ENCODE peak calls at places on chromosomes 3 and 15, in four cellular contexts. W, S, X and U are unnamed samples.

GRCh38 chr3:120615863-120616599 is 19.9 kb downstream of the NDUFB4 start:
- DNase-seq in W (no peak), X (peak; percentile 73), S (no peak), U (peak; percentile 10)

GRCh38 chr15:28273468-28273867 is 48.5 kb downstream of the HERC2 start:
- DNase-seq in X (no peak), W (no peak), S (no peak), U (no peak)

GRCh38 chr3:175129571-175129970 is 270.4 kb downstream of the NAALADL2 start:
- DNase-seq in W (no peak), S (no peak), X (no peak), U (no peak)

GRCh38 chr3:166283856-166284255 is 446.6 kb upstream of the BCHE start:
- DNase-seq in S (no peak), W (no peak), X (no peak), U (no peak)

GRCh38 chr3:88542916-88543315 is 393.2 kb downstream of the C3orf38 start:
- DNase-seq in S (no peak), W (no peak), X (no peak), U (no peak)

GRCh38 chr15:76973362-76973743 is 21.6 kb upstream of the PSTPIP1 start:
- DNase-seq in W (no peak), X (peak; percentile 67), S (no peak), U (no peak)

GRCh38 chr3:60355825-60356224 is 895.4 kb downstream of the FHIT start:
- DNase-seq in W (no peak), S (no peak), X (no peak), U (no peak)

GRCh38 chr3:73827658-73828313 is 203.0 kb upstream of the PDZRN3 start:
- DNase-seq in X (no peak), S (no peak), W (no peak), U (peak; percentile 28)

GRCh38 chr15:70270752-70271111 is 173.0 kb upstream of the TLE3 start:
- DNase-seq in S (no peak), W (no peak), X (no peak), U (peak; percentile 5)

GRCh38 chr3:155217591-155217990 is 75.9 kb downstream of the STRIT1 start:
- DNase-seq in X (no peak), S (no peak), W (no peak), U (no peak)

GRCh38 chr3:115790759-115791158 is 167.4 kb downstream of the GAP43 start:
- DNase-seq in W (no peak), S (no peak), X (no peak), U (no peak)

GRCh38 chr3:127671523-127672428 is 976 bp upstream of the ABTB1 start:
- DNase-seq in X (no peak), S (peak; percentile 70), W (peak; percentile 22), U (peak; percentile 67)

GRCh38 chr15:67743558-67743957 is 81.8 kb upstream of the SKOR1 start:
- DNase-seq in W (no peak), S (no peak), X (no peak), U (no peak)

GRCh38 chr3:125602752-125603649 is 7.7 kb upstream of the OSBPL11 start:
- DNase-seq in X (no peak), W (no peak), S (no peak), U (no peak)
- H3K4me3 ChIP-seq in X (no peak overlapping the region), W (no peak overlapping the region), S (no peak overlapping the region), U (no peak overlapping the region)

DNA sequence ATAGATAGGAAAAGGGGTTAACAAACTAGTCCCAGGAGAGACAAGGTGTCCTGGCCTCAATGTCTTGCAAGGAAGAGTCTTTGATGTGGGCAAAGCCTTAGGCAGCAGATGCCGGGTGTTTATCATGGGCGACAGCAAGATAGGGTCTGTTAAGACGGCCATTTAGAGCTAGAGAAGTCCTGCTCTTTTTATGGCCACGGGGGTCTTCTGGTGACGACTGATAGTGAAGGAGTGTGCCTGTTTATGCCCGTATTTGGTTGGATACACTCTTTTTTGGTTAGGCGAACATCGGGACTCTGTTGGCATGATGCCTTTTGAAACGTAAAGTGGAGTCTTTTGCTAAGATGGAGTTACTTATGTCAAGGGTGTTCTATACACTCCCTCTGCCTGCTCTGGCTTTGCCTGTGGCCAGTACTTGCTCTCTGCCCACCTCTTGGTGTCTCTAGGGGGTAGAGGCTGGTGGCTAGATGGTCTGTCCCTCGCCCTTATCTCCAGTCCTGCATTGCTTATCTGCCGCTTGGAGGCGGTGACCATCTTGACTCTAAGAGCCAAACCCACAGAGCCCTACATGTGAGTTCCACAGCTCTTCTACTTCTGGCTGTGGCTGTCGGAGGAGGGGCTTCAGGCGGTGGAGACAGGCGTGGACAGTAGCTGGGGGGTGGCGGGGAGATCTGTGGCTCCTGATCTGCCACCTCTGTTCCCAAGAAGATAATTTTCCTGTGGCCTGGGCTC is 55.8 kb upstream of the ZBTB38 start:
- DNase-seq in W (no peak), X (no peak), S (no peak), U (no peak)
- H3K4me3 ChIP-seq in W (peak overlapping the region; percentile 64), X (peak overlapping the region; percentile 67), S (peak overlapping the region; percentile 13), U (peak overlapping the region; percentile 20)

DNA sequence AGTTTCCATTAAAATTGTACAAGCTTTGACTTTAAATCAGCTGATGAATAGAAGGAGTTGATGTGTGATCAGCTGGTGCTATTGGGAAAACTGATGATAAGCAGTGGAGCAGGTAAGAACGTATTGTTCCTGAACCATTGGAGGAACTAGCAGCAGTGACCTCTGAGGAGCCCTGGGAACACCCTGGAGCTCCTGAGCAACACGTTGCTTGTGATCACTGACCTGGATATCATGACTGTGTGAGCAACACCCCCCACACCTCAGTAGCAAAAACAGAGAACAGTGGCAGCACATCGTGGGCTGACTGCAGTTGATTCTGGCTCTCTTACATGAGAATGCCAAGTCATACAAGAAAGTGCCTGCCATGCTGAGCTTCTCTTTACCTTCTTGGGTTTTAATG is 72.9 kb downstream of the BLM start:
- DNase-seq in W (no peak), X (no peak), S (no peak), U (no peak)
- H3K4me3 ChIP-seq in W (no peak overlapping the region), X (no peak overlapping the region), S (no peak overlapping the region), U (no peak overlapping the region)

GRCh38 chr3:139870000-139870675 is 64.8 kb upstream of the CLSTN2 start:
- DNase-seq in S (no peak), W (no peak), X (no peak), U (no peak)
- H3K4me3 ChIP-seq in S (no peak overlapping the region), W (no peak overlapping the region), X (no peak overlapping the region), U (no peak overlapping the region)